ENCODE peak calls at places on chromosome 3, in ten cellular contexts. One of them, this sample, is unnamed.

GRCh38 chr3:87126321-87126720 is 100.8 kb upstream of the CHMP2B start:
- DNase-seq in heart left ventricle: no peak
- DNase-seq in CD8-positive, alpha-beta T cell: no peak
- DNase-seq in transverse colon: no peak
- DNase-seq in lung: no peak
- DNase-seq in upper lobe of right lung: no peak
- DNase-seq in sigmoid colon: no peak
- DNase-seq in testis: no peak
- DNase-seq in MM.1S: no peak
- DNase-seq in kidney epithelial cell: no peak
- DNase-seq in this sample: peak; percentile 9

GRCh38 chr3:187924651-187925050 is 179.4 kb upstream of the BCL6 start:
- DNase-seq in heart left ventricle: no peak
- DNase-seq in CD8-positive, alpha-beta T cell: no peak
- DNase-seq in transverse colon: no peak
- DNase-seq in lung: no peak
- DNase-seq in upper lobe of right lung: no peak
- DNase-seq in sigmoid colon: no peak
- DNase-seq in testis: no peak
- DNase-seq in MM.1S: no peak
- DNase-seq in kidney epithelial cell: no peak
- DNase-seq in this sample: no peak

GRCh38 chr3:30085486-30085885 is 520.9 kb upstream of the TGFBR2 start:
- DNase-seq in heart left ventricle: no peak
- DNase-seq in CD8-positive, alpha-beta T cell: no peak
- DNase-seq in transverse colon: no peak
- DNase-seq in lung: no peak
- DNase-seq in upper lobe of right lung: no peak
- DNase-seq in sigmoid colon: no peak
- DNase-seq in testis: no peak
- DNase-seq in MM.1S: no peak
- DNase-seq in kidney epithelial cell: no peak
- DNase-seq in this sample: no peak

GRCh38 chr3:4906107-4906621 is 73.1 kb upstream of the BHLHE40 start:
- DNase-seq in heart left ventricle: no peak
- DNase-seq in CD8-positive, alpha-beta T cell: no peak
- DNase-seq in transverse colon: no peak
- DNase-seq in lung: no peak
- DNase-seq in upper lobe of right lung: no peak
- DNase-seq in sigmoid colon: no peak
- DNase-seq in testis: no peak
- DNase-seq in MM.1S: no peak
- DNase-seq in kidney epithelial cell: peak; percentile 84
- DNase-seq in this sample: no peak

GRCh38 chr3:17552351-17552750 is 190.1 kb downstream of the TBC1D5 start:
- DNase-seq in heart left ventricle: no peak
- DNase-seq in CD8-positive, alpha-beta T cell: no peak
- DNase-seq in transverse colon: no peak
- DNase-seq in lung: no peak
- DNase-seq in upper lobe of right lung: no peak
- DNase-seq in sigmoid colon: no peak
- DNase-seq in testis: no peak
- DNase-seq in MM.1S: no peak
- DNase-seq in kidney epithelial cell: no peak
- DNase-seq in this sample: no peak

GRCh38 chr3:169886671-169887070 is 16.9 kb upstream of the LRRC31 start:
- DNase-seq in heart left ventricle: peak; percentile 77
- DNase-seq in CD8-positive, alpha-beta T cell: no peak
- DNase-seq in transverse colon: no peak
- DNase-seq in lung: peak; percentile 86
- DNase-seq in upper lobe of right lung: peak; percentile 86
- DNase-seq in sigmoid colon: peak; percentile 83
- DNase-seq in testis: peak; percentile 38
- DNase-seq in MM.1S: no peak
- DNase-seq in kidney epithelial cell: no peak
- DNase-seq in this sample: no peak

GRCh38 chr3:23283625-23284024 is 80.5 kb downstream of the UBE2E2 start:
- DNase-seq in heart left ventricle: no peak
- DNase-seq in CD8-positive, alpha-beta T cell: no peak
- DNase-seq in transverse colon: no peak
- DNase-seq in lung: no peak
- DNase-seq in upper lobe of right lung: no peak
- DNase-seq in sigmoid colon: no peak
- DNase-seq in testis: no peak
- DNase-seq in MM.1S: no peak
- DNase-seq in kidney epithelial cell: no peak
- DNase-seq in this sample: no peak

GRCh38 chr3:182755308-182756106 is 37.8 kb upstream of the ATP11B start:
- DNase-seq in heart left ventricle: no peak
- DNase-seq in CD8-positive, alpha-beta T cell: no peak
- DNase-seq in transverse colon: no peak
- DNase-seq in lung: no peak
- DNase-seq in upper lobe of right lung: no peak
- DNase-seq in sigmoid colon: no peak
- DNase-seq in testis: no peak
- DNase-seq in MM.1S: no peak
- DNase-seq in kidney epithelial cell: no peak
- DNase-seq in this sample: no peak

GRCh38 chr3:100783619-100784018 is 74.3 kb downstream of the TFG start:
- DNase-seq in heart left ventricle: no peak
- DNase-seq in CD8-positive, alpha-beta T cell: no peak
- DNase-seq in transverse colon: no peak
- DNase-seq in lung: no peak
- DNase-seq in upper lobe of right lung: no peak
- DNase-seq in sigmoid colon: no peak
- DNase-seq in testis: no peak
- DNase-seq in MM.1S: no peak
- DNase-seq in kidney epithelial cell: no peak
- DNase-seq in this sample: no peak

GRCh38 chr3:101685050-101685400 is 1.5 kb downstream of the RPL24 start:
- DNase-seq in heart left ventricle: no peak
- DNase-seq in CD8-positive, alpha-beta T cell: no peak
- DNase-seq in transverse colon: no peak
- DNase-seq in lung: no peak
- DNase-seq in upper lobe of right lung: no peak
- DNase-seq in sigmoid colon: no peak
- DNase-seq in testis: no peak
- DNase-seq in MM.1S: no peak
- DNase-seq in kidney epithelial cell: no peak
- DNase-seq in this sample: no peak

GRCh38 chr3:98557324-98558010 is 25.7 kb downstream of the GPR15 start:
- DNase-seq in heart left ventricle: no peak
- DNase-seq in CD8-positive, alpha-beta T cell: no peak
- DNase-seq in transverse colon: no peak
- DNase-seq in lung: no peak
- DNase-seq in upper lobe of right lung: no peak
- DNase-seq in sigmoid colon: no peak
- DNase-seq in testis: no peak
- DNase-seq in MM.1S: no peak
- DNase-seq in kidney epithelial cell: no peak
- DNase-seq in this sample: no peak

GRCh38 chr3:12138044-12138443 is 20.7 kb downstream of the TIMP4 start:
- DNase-seq in heart left ventricle: no peak
- DNase-seq in CD8-positive, alpha-beta T cell: no peak
- DNase-seq in transverse colon: peak; percentile 35
- DNase-seq in lung: peak; percentile 38
- DNase-seq in upper lobe of right lung: no peak
- DNase-seq in sigmoid colon: no peak
- DNase-seq in testis: peak; percentile 47
- DNase-seq in MM.1S: peak; percentile 32
- DNase-seq in kidney epithelial cell: no peak
- DNase-seq in this sample: no peak

GRCh38 chr3:197023241-197023997 is 6.2 kb downstream of the MELTF start:
- DNase-seq in heart left ventricle: peak; percentile 20
- DNase-seq in CD8-positive, alpha-beta T cell: no peak
- DNase-seq in transverse colon: no peak
- DNase-seq in lung: no peak
- DNase-seq in upper lobe of right lung: no peak
- DNase-seq in sigmoid colon: no peak
- DNase-seq in testis: peak; percentile 9
- DNase-seq in MM.1S: peak; percentile 46
- DNase-seq in kidney epithelial cell: peak; percentile 39
- DNase-seq in this sample: no peak

GRCh38 chr3:171184372-171184771 is 157.9 kb upstream of the SLC2A2 start:
- DNase-seq in heart left ventricle: no peak
- DNase-seq in CD8-positive, alpha-beta T cell: no peak
- DNase-seq in transverse colon: no peak
- DNase-seq in lung: no peak
- DNase-seq in upper lobe of right lung: no peak
- DNase-seq in sigmoid colon: no peak
- DNase-seq in testis: no peak
- DNase-seq in MM.1S: no peak
- DNase-seq in kidney epithelial cell: no peak
- DNase-seq in this sample: no peak

GRCh38 chr3:171185959-171186358 is 159.4 kb upstream of the SLC2A2 start:
- DNase-seq in heart left ventricle: no peak
- DNase-seq in CD8-positive, alpha-beta T cell: no peak
- DNase-seq in transverse colon: no peak
- DNase-seq in lung: no peak
- DNase-seq in upper lobe of right lung: no peak
- DNase-seq in sigmoid colon: no peak
- DNase-seq in testis: no peak
- DNase-seq in MM.1S: no peak
- DNase-seq in kidney epithelial cell: no peak
- DNase-seq in this sample: no peak

GRCh38 chr3:171185359-171185758 is 158.8 kb upstream of the SLC2A2 start:
- DNase-seq in heart left ventricle: no peak
- DNase-seq in CD8-positive, alpha-beta T cell: no peak
- DNase-seq in transverse colon: no peak
- DNase-seq in lung: no peak
- DNase-seq in upper lobe of right lung: no peak
- DNase-seq in sigmoid colon: no peak
- DNase-seq in testis: no peak
- DNase-seq in MM.1S: no peak
- DNase-seq in kidney epithelial cell: no peak
- DNase-seq in this sample: no peak

GRCh38 chr3:171181907-171182690 is 155.6 kb upstream of the SLC2A2 start:
- DNase-seq in heart left ventricle: no peak
- DNase-seq in CD8-positive, alpha-beta T cell: no peak
- DNase-seq in transverse colon: no peak
- DNase-seq in lung: no peak
- DNase-seq in upper lobe of right lung: no peak
- DNase-seq in sigmoid colon: no peak
- DNase-seq in testis: no peak
- DNase-seq in MM.1S: no peak
- DNase-seq in kidney epithelial cell: no peak
- DNase-seq in this sample: no peak

GRCh38 chr3:171183042-171183441 is 156.5 kb upstream of the SLC2A2 start:
- DNase-seq in heart left ventricle: no peak
- DNase-seq in CD8-positive, alpha-beta T cell: no peak
- DNase-seq in transverse colon: no peak
- DNase-seq in lung: no peak
- DNase-seq in upper lobe of right lung: no peak
- DNase-seq in sigmoid colon: no peak
- DNase-seq in testis: peak; percentile 47
- DNase-seq in MM.1S: no peak
- DNase-seq in kidney epithelial cell: no peak
- DNase-seq in this sample: no peak
- TF ChIP-seq CTCF in heart left ventricle: no peak
- TF ChIP-seq CTCF in CD8-positive, alpha-beta T cell: no peak
- TF ChIP-seq CTCF in transverse colon: peak; percentile 26
- TF ChIP-seq CTCF in lung: no peak
- TF ChIP-seq CTCF in upper lobe of right lung: no peak
- TF ChIP-seq CTCF in sigmoid colon: no peak
- TF ChIP-seq CTCF in testis: no peak
- TF ChIP-seq CTCF in MM.1S: no peak
- TF ChIP-seq CTCF in kidney epithelial cell: no peak
- TF ChIP-seq CTCF in this sample: peak; percentile 34

DNA sequence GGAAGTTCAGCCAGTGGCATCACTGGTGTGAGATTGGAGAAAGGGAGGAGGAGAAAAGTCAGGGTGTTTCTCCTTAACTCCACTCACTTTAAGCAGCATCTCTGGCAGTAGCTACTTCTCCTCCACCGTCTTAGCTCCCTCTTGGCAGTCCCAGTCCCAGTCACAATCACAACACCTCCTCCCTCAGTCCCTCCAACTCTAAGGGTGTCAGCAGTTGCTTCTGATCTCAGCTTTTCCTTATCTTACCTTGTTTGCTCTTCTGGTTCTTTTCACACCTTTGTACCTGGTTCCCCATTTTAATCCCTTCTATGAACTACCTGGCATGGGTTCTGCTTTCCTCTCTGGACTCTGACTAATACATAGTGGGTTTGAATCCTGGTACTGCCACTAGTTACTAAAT is 188.3 kb upstream of the CTDSPL start:
- DNase-seq in heart left ventricle: no peak
- DNase-seq in CD8-positive, alpha-beta T cell: no peak
- DNase-seq in transverse colon: no peak
- DNase-seq in lung: no peak
- DNase-seq in upper lobe of right lung: no peak
- DNase-seq in sigmoid colon: no peak
- DNase-seq in testis: no peak
- DNase-seq in MM.1S: no peak
- DNase-seq in kidney epithelial cell: no peak
- DNase-seq in this sample: no peak
- H3K27me3 ChIP-seq in heart left ventricle: no peaks in the 10 kb centered on the region
- H3K27me3 ChIP-seq in CD8-positive, alpha-beta T cell: no peaks in the 10 kb centered on the region
- H3K27me3 ChIP-seq in transverse colon: no peaks in the 10 kb centered on the region
- H3K27me3 ChIP-seq in lung: no peaks in the 10 kb centered on the region
- H3K27me3 ChIP-seq in upper lobe of right lung: no peaks in the 10 kb centered on the region
- H3K27me3 ChIP-seq in sigmoid colon: no peaks in the 10 kb centered on the region
- H3K27me3 ChIP-seq in testis: no peaks in the 10 kb centered on the region
- H3K27me3 ChIP-seq in MM.1S: no peaks in the 10 kb centered on the region
- H3K27me3 ChIP-seq in kidney epithelial cell: peaks cover 11% of the 10 kb centered on the region
- H3K27me3 ChIP-seq in this sample: peaks cover 5% of the 10 kb centered on the region

GRCh38 chr3:150384517-150385212 is 23.4 kb upstream of the TSC22D2 start:
- DNase-seq in heart left ventricle: no peak
- DNase-seq in CD8-positive, alpha-beta T cell: peak; percentile 2
- DNase-seq in transverse colon: peak; percentile 40
- DNase-seq in lung: peak; percentile 52
- DNase-seq in upper lobe of right lung: peak; percentile 69
- DNase-seq in sigmoid colon: no peak
- DNase-seq in testis: peak; percentile 46
- DNase-seq in MM.1S: peak; percentile 54
- DNase-seq in kidney epithelial cell: peak; percentile 37
- DNase-seq in this sample: no peak
- H3K4me3 ChIP-seq in heart left ventricle: no peak overlapping the region
- H3K4me3 ChIP-seq in CD8-positive, alpha-beta T cell: peak overlapping the region; percentile 29
- H3K4me3 ChIP-seq in transverse colon: no peak overlapping the region
- H3K4me3 ChIP-seq in lung: no peak overlapping the region
- H3K4me3 ChIP-seq in upper lobe of right lung: peak overlapping the region; percentile 10
- H3K4me3 ChIP-seq in sigmoid colon: no peak overlapping the region
- H3K4me3 ChIP-seq in testis: no peak overlapping the region
- H3K4me3 ChIP-seq in MM.1S: no peak overlapping the region
- H3K4me3 ChIP-seq in kidney epithelial cell: no peak overlapping the region
- H3K4me3 ChIP-seq in this sample: no peak overlapping the region

DNA sequence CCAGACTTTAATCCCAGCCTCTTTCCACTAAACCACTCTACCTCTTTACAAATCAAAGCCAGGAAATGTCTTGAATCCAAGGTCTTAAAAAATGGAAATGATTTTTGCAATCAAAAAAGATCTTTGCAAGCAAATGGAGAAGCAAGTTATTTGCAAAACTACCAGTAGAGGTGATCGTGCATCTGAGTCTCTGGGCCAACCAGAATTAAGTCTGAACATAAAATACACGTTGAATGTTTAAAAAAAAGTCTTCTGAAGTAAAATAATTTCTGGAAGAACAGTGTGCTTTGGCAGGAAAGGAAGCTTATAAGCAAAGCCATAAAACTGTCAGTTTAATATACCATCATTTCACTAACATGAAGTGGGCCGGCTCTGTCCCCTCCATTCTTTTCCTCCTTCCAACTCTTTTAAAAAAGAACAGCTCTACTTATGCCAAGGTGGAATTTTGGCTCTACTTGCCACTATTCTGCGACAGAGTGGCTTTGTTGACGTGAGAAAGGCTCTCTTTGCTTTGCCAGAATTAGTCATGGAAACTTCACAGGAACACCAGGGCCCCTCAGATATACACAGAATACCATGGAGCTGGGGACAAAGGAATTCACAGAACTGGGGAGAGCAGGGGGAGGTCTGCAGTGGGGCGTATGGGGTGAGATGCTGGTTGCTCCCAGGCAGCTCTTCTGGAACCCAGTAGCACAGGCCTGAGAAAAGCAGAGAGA is 29.8 kb downstream of the FSTL1 start:
- DNase-seq in heart left ventricle: no peak
- DNase-seq in CD8-positive, alpha-beta T cell: no peak
- DNase-seq in transverse colon: no peak
- DNase-seq in lung: no peak
- DNase-seq in upper lobe of right lung: no peak
- DNase-seq in sigmoid colon: peak; percentile 85
- DNase-seq in testis: no peak
- DNase-seq in MM.1S: no peak
- DNase-seq in kidney epithelial cell: no peak
- DNase-seq in this sample: peak; percentile 35
- TF ChIP-seq CTCF in heart left ventricle: peak; percentile 11
- TF ChIP-seq CTCF in CD8-positive, alpha-beta T cell: no peak
- TF ChIP-seq CTCF in transverse colon: peak; percentile 52
- TF ChIP-seq CTCF in lung: no peak
- TF ChIP-seq CTCF in upper lobe of right lung: no peak
- TF ChIP-seq CTCF in sigmoid colon: peak; percentile 53
- TF ChIP-seq CTCF in testis: no peak
- TF ChIP-seq CTCF in MM.1S: no peak
- TF ChIP-seq CTCF in kidney epithelial cell: no peak
- TF ChIP-seq CTCF in this sample: peak; percentile 40